ENCODE peak calls at places on chromosomes 11 and 22, in five cellular contexts. O is effector memory CD4-positive, alpha-beta T cell; A is dorsolateral prefrontal cortex; D is naive thymus-derived CD4-positive, alpha-beta T cell; Y is prostate gland. T is an unnamed sample.

GRCh38 chr11:75896843-75897419 is 81.9 kb downstream of the UVRAG start:
- DNase-seq in O (no peak), A (no peak), D (no peak), Y (no peak), T (no peak)

GRCh38 chr11:83951521-83951920 is 665.4 kb upstream of the CCDC90B start:
- DNase-seq in O (no peak), A (no peak), D (no peak), Y (no peak), T (no peak)

GRCh38 chr11:110679323-110679980 is 32.8 kb downstream of the ARHGAP20 start:
- DNase-seq in O (no peak), A (no peak), D (no peak), Y (no peak), T (no peak)

GRCh38 chr11:111402411-111402810 is 23.3 kb upstream of the POU2AF1 start:
- DNase-seq in O (no peak), A (no peak), D (no peak), Y (peak; percentile 73), T (no peak)

GRCh38 chr11:64892411-64892831 is 14.0 kb upstream of the EHD1 start:
- DNase-seq in O (no peak), A (no peak), D (no peak), Y (no peak), T (no peak)

GRCh38 chr11:134071766-134072403 is 3.0 kb downstream of the JAM3 start:
- DNase-seq in O (no peak), A (no peak), D (no peak), Y (no peak), T (no peak)

GRCh38 chr11:105333153-105333552 is 193.6 kb upstream of the CARD18 start:
- DNase-seq in O (no peak), A (no peak), D (no peak), Y (no peak), T (no peak)

GRCh38 chr22:41844513-41844912 is 11.6 kb downstream of the SREBF2 start:
- DNase-seq in O (no peak), A (no peak), D (no peak), Y (peak; percentile 88), T (peak; percentile 72)

GRCh38 chr11:19861171-19861570 is 148.5 kb downstream of the NAV2 start:
- DNase-seq in O (no peak), A (no peak), D (no peak), Y (no peak), T (no peak)

GRCh38 chr11:77506857-77507256 is 33.0 kb upstream of the PAK1 start:
- DNase-seq in O (no peak), A (no peak), D (no peak), Y (peak; percentile 71), T (no peak)

GRCh38 chr22:23218867-23219251 is 38.5 kb downstream of the BCR start:
- DNase-seq in O (no peak), A (no peak), D (no peak), Y (no peak), T (peak; percentile 81)

GRCh38 chr22:31585161-31585859 is 76.7 kb downstream of the PISD start:
- DNase-seq in O (no peak), A (no peak), D (no peak), Y (no peak), T (no peak)

GRCh38 chr11:3902441-3902840 is 47.0 kb downstream of the STIM1 start:
- DNase-seq in O (no peak), A (no peak), D (no peak), Y (no peak), T (no peak)

GRCh38 chr22:21031545-21032036 is 770 bp downstream of the SLC7A4 start:
- DNase-seq in O (no peak), A (no peak), D (no peak), Y (no peak), T (no peak)

GRCh38 chr11:76667271-76667818 is 3.2 kb downstream of the LRRC32 start:
- DNase-seq in O (no peak), A (peak; percentile 26), D (no peak), Y (no peak), T (no peak)

GRCh38 chr11:86742436-86742805 is 57.9 kb upstream of the PRSS23 start:
- DNase-seq in O (no peak), A (no peak), D (no peak), Y (no peak), T (no peak)

GRCh38 chr22:25143161-25144076 is 56.2 kb upstream of the CRYBB3 start:
- DNase-seq in O (no peak), A (no peak), D (no peak), Y (no peak), T (no peak)

GRCh38 chr11:45994421-45995341 is 72.2 kb downstream of the LARGE2 start:
- DNase-seq in O (no peak), A (no peak), D (no peak), Y (no peak), T (no peak)

GRCh38 chr22:31227186-31227585 is 15.1 kb downstream of the LIMK2 start:
- DNase-seq in O (no peak), A (no peak), D (no peak), Y (no peak), T (no peak)

GRCh38 chr11:78265326-78265725 is 76.6 kb downstream of the USP35 start:
- DNase-seq in O (no peak), A (no peak), D (no peak), Y (no peak), T (no peak)

GRCh38 chr11:27040302-27041115 is at the start of gene BBOX1:
- DNase-seq in O (no peak), A (no peak), D (no peak), Y (peak; percentile 38), T (no peak)

GRCh38 chr11:46298699-46299424 is 21.4 kb downstream of the CREB3L1 start:
- DNase-seq in O (no peak), A (no peak), D (no peak), Y (no peak), T (no peak)

GRCh38 chr11:64868904-64869570 is 9.4 kb downstream of the EHD1 start:
- DNase-seq in O (peak; percentile 55), A (no peak), D (no peak), Y (no peak), T (no peak)

GRCh38 chr11:95485115-95485900 is 254.3 kb upstream of the SESN3 start:
- DNase-seq in O (no peak), A (no peak), D (no peak), Y (no peak), T (no peak)

GRCh38 chr11:133999355-133999754 is 42.6 kb upstream of the IGSF9B start:
- DNase-seq in O (no peak), A (no peak), D (no peak), Y (no peak), T (no peak)

GRCh38 chr11:3222003-3222855 is 3.6 kb upstream of the MRGPRG start:
- DNase-seq in O (no peak), A (no peak), D (no peak), Y (no peak), T (no peak)

GRCh38 chr11:24502425-24502824 is 5.6 kb downstream of the LUZP2 start:
- DNase-seq in O (no peak), A (no peak), D (no peak), Y (no peak), T (no peak)

GRCh38 chr11:88415495-88415894 is 78.0 kb upstream of the CTSC start:
- DNase-seq in O (no peak), A (no peak), D (no peak), Y (no peak), T (no peak)
- H3K4me3 ChIP-seq in O (no peak overlapping the region), A (no peak overlapping the region), D (peak overlapping the region; percentile 18), Y (no peak overlapping the region), T (no peak overlapping the region)

GRCh38 chr11:11582261-11582701 is 39.5 kb downstream of the GALNT18 start:
- DNase-seq in O (no peak), A (peak; percentile 82), D (no peak), Y (no peak), T (peak; percentile 25)

GRCh38 chr11:11584937-11585336 is 36.9 kb downstream of the GALNT18 start:
- DNase-seq in O (no peak), A (no peak), D (no peak), Y (no peak), T (no peak)

GRCh38 chr11:11583801-11584445 is 37.9 kb downstream of the GALNT18 start:
- DNase-seq in O (no peak), A (no peak), D (no peak), Y (no peak), T (peak; percentile 18)

GRCh38 chr11:11586465-11586864 is 35.3 kb downstream of the GALNT18 start:
- DNase-seq in O (no peak), A (no peak), D (no peak), Y (no peak), T (no peak)

GRCh38 chr11:11584446-11584810 is 37.4 kb downstream of the GALNT18 start:
- DNase-seq in O (no peak), A (no peak), D (no peak), Y (no peak), T (peak; percentile 74)
- H3K4me3 ChIP-seq in O (no peak overlapping the region), A (no peak overlapping the region), D (no peak overlapping the region), Y (no peak overlapping the region), T (no peak overlapping the region)

DNA sequence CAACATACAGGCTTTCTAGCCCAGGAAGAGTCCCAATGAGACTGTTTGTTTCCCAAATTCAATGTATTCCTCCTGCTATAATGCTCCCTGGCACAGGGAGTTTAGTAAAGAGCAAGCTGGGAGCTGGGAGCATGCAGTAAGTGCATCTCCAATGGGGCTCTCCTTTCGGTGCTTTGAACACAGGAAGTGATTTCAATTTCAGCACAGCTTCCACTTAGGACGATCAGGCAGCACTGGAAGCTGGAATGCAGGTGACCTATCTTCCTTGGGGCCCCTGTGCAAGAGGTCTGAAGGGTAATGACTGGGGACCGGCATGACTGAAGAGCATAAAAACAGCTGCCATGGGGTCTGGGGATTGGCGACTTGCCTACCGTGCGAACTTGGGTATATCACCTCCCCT is 76.0 kb downstream of the LARGE1 start:
- DNase-seq in O (no peak), A (no peak), D (no peak), Y (no peak), T (no peak)
- H3K4me3 ChIP-seq in O (no peak overlapping the region), A (no peak overlapping the region), D (no peak overlapping the region), Y (no peak overlapping the region), T (no peak overlapping the region)

GRCh38 chr11:131370901-131371790 is 731 bp downstream of the NTM start:
- DNase-seq in O (no peak), A (no peak), D (no peak), Y (no peak), T (no peak)

GRCh38 chr11:131373326-131373725 is 2.9 kb downstream of the NTM start:
- DNase-seq in O (no peak), A (no peak), D (no peak), Y (no peak), T (no peak)

GRCh38 chr11:131371791-131372104 is 1.3 kb downstream of the NTM start:
- DNase-seq in O (no peak), A (no peak), D (no peak), Y (no peak), T (no peak)

GRCh38 chr11:131372243-131372930 is 2.0 kb downstream of the NTM start:
- DNase-seq in O (no peak), A (no peak), D (no peak), Y (no peak), T (no peak)

DNA sequence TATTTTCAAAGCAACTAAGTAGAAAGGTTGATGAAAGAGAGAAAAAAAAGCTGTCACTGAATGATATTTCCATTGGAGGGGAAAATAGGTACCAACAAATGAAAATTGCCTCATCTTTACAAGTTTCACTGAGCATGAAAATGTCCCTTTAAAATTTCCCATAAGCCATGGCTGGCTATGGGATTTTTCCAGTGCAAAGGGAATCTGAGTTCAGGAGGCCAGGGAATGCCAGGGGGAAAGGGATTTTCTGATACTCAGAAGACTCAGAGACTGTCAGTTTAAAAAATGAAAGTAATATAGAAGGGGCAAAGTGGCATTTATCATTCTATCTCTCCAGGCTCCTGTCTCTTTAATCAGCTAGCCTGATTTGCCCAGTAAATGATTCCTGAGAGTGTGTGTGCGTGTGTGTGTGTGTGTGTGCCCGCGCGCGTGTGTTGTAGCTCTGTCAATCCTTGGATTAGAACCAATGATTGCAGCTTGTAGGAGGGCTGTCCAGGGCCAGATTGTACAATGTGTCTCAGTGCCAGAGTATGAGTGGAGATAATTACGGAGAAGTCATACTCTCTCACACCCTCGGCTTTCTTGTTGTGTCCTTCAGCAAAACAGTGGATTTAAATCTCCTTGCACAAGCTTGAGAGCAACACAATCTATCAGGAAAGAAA is at the start of gene NTM:
- DNase-seq in O (no peak), A (peak; percentile 73), D (no peak), Y (peak; percentile 23), T (peak; percentile 53)
- H3K4me3 ChIP-seq in O (no peak within 1 kb of the TSS), A (peak within 1 kb of the TSS; percentile 56), D (no peak within 1 kb of the TSS), Y (no peak within 1 kb of the TSS), T (no peak within 1 kb of the TSS)

T was measured in lung.